ENCODE peak calls at places on chromosomes 7 and 10, in six cellular contexts. H, N, G, T, V and P are unnamed samples.

GRCh38 chr10:77626266-77626935 is 11.2 kb downstream of the KCNMA1 start:
- DNase-seq in H (no peak), N (no peak), G (no peak), T (no peak), V (no peak), P (no peak)

GRCh38 chr7:155164316-155164715 is 94.2 kb downstream of the HTR5A start:
- DNase-seq in H (no peak), N (no peak), G (no peak), T (no peak), V (no peak), P (no peak)

GRCh38 chr10:122344741-122345258 is 29.7 kb upstream of the PLEKHA1 start:
- DNase-seq in H (no peak), N (no peak), G (no peak), T (no peak), V (no peak), P (no peak)

GRCh38 chr7:47228386-47229014 is 353.4 kb downstream of the TNS3 start:
- DNase-seq in H (no peak), N (no peak), G (no peak), T (no peak), V (no peak), P (no peak)

GRCh38 chr10:52540479-52540984 is 226.5 kb downstream of the DKK1 start:
- DNase-seq in H (no peak), N (no peak), G (no peak), T (no peak), V (no peak), P (no peak)

GRCh38 chr7:1561036-1561940 is 5.3 kb upstream of the TMEM184A start:
- DNase-seq in H (no peak), N (peak), G (peak), T (no peak), V (no peak), P (no peak)

GRCh38 chr7:40716052-40716451 is 581.2 kb downstream of the SUGCT start:
- DNase-seq in H (no peak), N (no peak), G (no peak), T (no peak), V (no peak), P (no peak)

GRCh38 chr7:115888981-115889668 is 141.4 kb downstream of the TFEC start:
- DNase-seq in H (no peak), N (no peak), G (no peak), T (no peak), V (no peak), P (no peak)

GRCh38 chr10:77837248-77837924 is 89.2 kb downstream of the DLG5 start:
- DNase-seq in H (peak), N (no peak), G (no peak), T (no peak), V (no peak), P (no peak)

GRCh38 chr10:43134126-43134905 is 3.9 kb upstream of the CSGALNACT2 start:
- DNase-seq in H (no peak), N (no peak), G (no peak), T (no peak), V (no peak), P (no peak)

GRCh38 chr10:95788830-95789229 is 32.9 kb downstream of the ENTPD1 start:
- DNase-seq in H (no peak), N (no peak), G (no peak), T (no peak), V (no peak), P (no peak)

GRCh38 chr7:98189559-98189958 is 21.7 kb upstream of the BHLHA15 start:
- DNase-seq in H (no peak), N (no peak), G (no peak), T (no peak), V (no peak), P (no peak)

GRCh38 chr10:60456053-60456452 is 66.4 kb upstream of the ANK3 start:
- DNase-seq in H (no peak), N (no peak), G (no peak), T (no peak), V (no peak), P (no peak)

GRCh38 chr10:2463301-2463700 is 604.0 kb upstream of the PFKP start:
- DNase-seq in H (no peak), N (no peak), G (no peak), T (no peak), V (no peak), P (no peak)

GRCh38 chr7:70693690-70694356 is 438.1 kb upstream of the GALNT17 start:
- DNase-seq in H (peak), N (peak), G (peak), T (peak), V (no peak), P (peak)

GRCh38 chr7:148611692-148612091 is 21.1 kb downstream of the C7orf33 start:
- DNase-seq in H (no peak), N (no peak), G (no peak), T (no peak), V (no peak), P (no peak)

GRCh38 chr7:45682836-45683555 is 108.8 kb downstream of the ADCY1 start:
- DNase-seq in H (peak), N (no peak), G (no peak), T (no peak), V (no peak), P (no peak)

GRCh38 chr7:18201349-18201748 is 173.7 kb upstream of the PRPS1L1 start:
- DNase-seq in H (peak), N (no peak), G (peak), T (no peak), V (no peak), P (no peak)

GRCh38 chr10:34813626-34814227 is 1.4 kb downstream of the PARD3 start:
- DNase-seq in H (peak), N (no peak), G (no peak), T (no peak), V (no peak), P (peak)

GRCh38 chr7:26172048-26172447 is 20.1 kb downstream of the NFE2L3 start:
- DNase-seq in H (no peak), N (no peak), G (no peak), T (no peak), V (no peak), P (no peak)

GRCh38 chr7:18395868-18396267 is 99.7 kb upstream of the HDAC9 start:
- DNase-seq in H (no peak), N (no peak), G (no peak), T (no peak), V (no peak), P (no peak)

GRCh38 chr7:120997902-120998301 is 9.4 kb downstream of the CPED1 start:
- DNase-seq in H (no peak), N (no peak), G (no peak), T (no peak), V (no peak), P (no peak)

GRCh38 chr10:118840071-118840775 is 85.5 kb upstream of the CACUL1 start:
- DNase-seq in H (no peak), N (no peak), G (no peak), T (no peak), V (no peak), P (no peak)

DNA sequence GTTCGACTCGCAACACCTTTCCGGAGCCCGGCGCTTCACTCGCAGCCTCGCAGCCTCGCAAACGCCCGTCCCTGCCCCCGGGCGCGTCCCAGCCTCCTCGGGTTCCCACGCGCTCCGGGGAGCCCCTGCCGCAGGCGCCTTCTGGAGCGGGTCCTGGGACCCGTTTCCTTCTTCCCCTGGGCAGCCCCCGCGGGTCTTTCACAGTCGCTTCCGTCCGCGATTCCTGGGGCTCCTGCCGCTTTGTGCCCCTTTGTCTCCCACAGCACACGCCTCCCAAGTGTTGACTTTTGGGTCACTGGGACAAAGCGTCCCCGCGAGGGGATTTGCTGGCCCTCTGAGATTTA is 140.7 kb downstream of the DYNC2I1 start:
- DNase-seq in H (no peak), N (peak), G (no peak), T (no peak), V (no peak), P (no peak)
- H3K27ac ChIP-seq in H (no peak), N (no peak), G (no peak), T (no peak), V (no peak), P (no peak)

GRCh38 chr7:151060416-151061234 is 1.2 kb downstream of the SLC4A2 start:
- DNase-seq in H (no peak), N (no peak), G (no peak), T (peak), V (no peak), P (peak)

GRCh38 chr7:151059362-151060112 is at the start of gene SLC4A2:
- DNase-seq in H (peak), N (peak), G (peak), T (peak), V (peak), P (peak)

GRCh38 chr7:151058766-151059361 is 525 bp upstream of the SLC4A2 start:
- DNase-seq in H (peak), N (no peak), G (no peak), T (no peak), V (no peak), P (no peak)

GRCh38 chr7:151061241-151062110 is 2.1 kb downstream of the SLC4A2 start:
- DNase-seq in H (no peak), N (peak), G (no peak), T (peak), V (no peak), P (no peak)

DNA sequence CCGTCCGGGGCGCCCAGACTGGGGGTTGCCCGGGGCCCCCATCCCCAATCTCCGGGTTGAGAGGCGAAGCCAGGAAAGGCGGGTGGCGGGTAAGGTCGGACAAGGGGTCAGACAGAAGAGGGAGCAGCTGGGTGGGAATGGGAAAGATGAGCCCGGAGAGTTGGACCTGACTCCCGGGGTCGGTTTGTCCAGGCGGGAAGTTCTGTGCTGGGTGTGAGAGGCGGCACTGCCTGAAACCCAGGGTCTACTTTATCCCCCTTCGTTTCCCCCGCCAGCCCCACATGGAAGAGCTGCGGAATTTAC is 675 bp downstream of the SLC4A2 start:
- DNase-seq in H (no peak), N (no peak), G (no peak), T (no peak), V (no peak), P (no peak)
- H3K27ac ChIP-seq in H (peak), N (peak), G (peak), T (peak), V (peak), P (peak)

GRCh38 chr10:61870521-61870895 is 31.0 kb upstream of the ARID5B start:
- DNase-seq in H (no peak), N (no peak), G (no peak), T (no peak), V (no peak), P (no peak)
- H3K27ac ChIP-seq in H (no peak), N (no peak), G (no peak), T (no peak), V (no peak), P (no peak)

DNA sequence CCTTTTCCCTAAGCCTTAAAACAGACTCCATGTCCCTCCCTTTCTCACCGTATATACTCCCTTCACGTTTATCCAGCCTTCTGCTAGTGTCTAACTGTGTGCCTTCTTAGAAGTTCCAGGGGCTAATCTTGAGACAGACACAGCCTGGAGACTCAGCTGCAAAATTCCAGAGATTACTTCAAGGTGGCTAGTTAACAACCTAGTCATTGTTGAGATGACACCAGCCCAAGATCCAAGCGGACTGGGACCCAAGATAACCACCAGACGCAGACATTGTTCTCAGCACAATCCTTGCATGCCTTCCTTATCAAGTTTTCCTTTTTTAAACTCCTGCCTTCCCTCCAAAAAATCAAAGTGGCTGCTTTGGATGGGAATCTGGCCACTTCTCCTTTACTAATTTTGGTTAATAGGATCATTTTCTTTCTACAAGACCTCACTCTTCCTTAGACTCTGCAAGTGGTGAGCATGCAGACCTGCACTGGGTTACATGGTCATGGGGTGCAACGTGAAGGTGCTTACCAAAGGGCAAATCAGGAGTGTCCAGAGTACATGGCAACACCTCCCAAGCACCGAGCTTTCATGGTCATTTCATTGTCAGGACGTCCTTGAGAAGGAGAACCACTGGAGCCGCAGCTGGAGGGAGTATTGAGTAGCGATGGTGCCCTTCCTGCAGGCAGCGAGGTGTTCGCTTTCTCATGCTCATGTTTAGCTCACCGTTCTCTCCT is 69.7 kb downstream of the ANLN start:
- DNase-seq in H (no peak), N (no peak), G (no peak), T (no peak), V (no peak), P (no peak)
- H3K27ac ChIP-seq in H (no peak), N (no peak), G (no peak), T (no peak), V (no peak), P (no peak)

GRCh38 chr10:26485150-26485941 is 47.2 kb downstream of the APBB1IP start:
- DNase-seq in H (no peak), N (no peak), G (no peak), T (no peak), V (no peak), P (no peak)
- H3K27ac ChIP-seq in H (peak), N (peak), G (no peak), T (no peak), V (peak), P (no peak)

DNA sequence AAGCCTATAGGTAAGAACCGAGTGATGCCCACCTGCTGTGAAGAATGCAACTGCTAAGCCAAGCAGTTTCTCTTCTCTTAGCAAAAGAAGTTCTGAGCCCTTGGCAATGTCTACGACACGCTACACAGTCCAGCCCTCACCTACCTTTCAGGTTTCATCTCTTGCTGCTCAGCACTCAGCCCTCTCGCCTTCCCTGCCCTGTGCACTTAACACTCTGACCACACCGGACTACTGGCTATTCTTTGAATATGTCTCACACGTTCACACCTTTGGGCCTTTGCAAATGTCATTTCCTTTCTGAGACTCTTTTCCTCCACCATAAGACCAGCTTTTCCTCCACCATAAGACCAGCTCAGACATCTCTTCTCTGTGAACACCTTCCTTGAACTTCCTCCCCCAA is 67.0 kb upstream of the ITGB1 start:
- DNase-seq in H (no peak), N (no peak), G (no peak), T (no peak), V (no peak), P (no peak)
- H3K27ac ChIP-seq in H (no peak), N (no peak), G (no peak), T (no peak), V (no peak), P (no peak)

GRCh38 chr7:117427258-117427701 is at the start of gene ASZ1:
- DNase-seq in H (no peak), N (peak), G (no peak), T (no peak), V (no peak), P (no peak)
- H3K27ac ChIP-seq in H (no peak), N (no peak), G (no peak), T (no peak), V (no peak), P (no peak)

GRCh38 chr10:94465684-94466083 is 63.3 kb downstream of the TBC1D12 start:
- DNase-seq in H (no peak), N (no peak), G (no peak), T (no peak), V (no peak), P (no peak)
- H3K27ac ChIP-seq in H (no peak), N (no peak), G (no peak), T (no peak), V (no peak), P (no peak)

GRCh38 chr7:66036382-66036781 is 39.2 kb upstream of the ASL start:
- DNase-seq in H (peak), N (no peak), G (no peak), T (peak), V (no peak), P (no peak)

GRCh38 chr7:66036788-66037187 is 38.8 kb upstream of the ASL start:
- DNase-seq in H (no peak), N (no peak), G (no peak), T (peak), V (no peak), P (no peak)

GRCh38 chr7:66039094-66039493 is 36.5 kb upstream of the ASL start:
- DNase-seq in H (no peak), N (no peak), G (no peak), T (peak), V (no peak), P (no peak)

GRCh38 chr7:66033471-66034385 is 41.9 kb upstream of the ASL start:
- DNase-seq in H (no peak), N (no peak), G (no peak), T (no peak), V (no peak), P (no peak)
- H3K27ac ChIP-seq in H (no peak), N (no peak), G (no peak), T (no peak), V (no peak), P (no peak)